ENCODE peak calls at places on chromosomes 3 and 15, in six cellular contexts. X, F, B, H, W and N are unnamed samples.

GRCh38 chr3:191320316-191320715 is 8.9 kb upstream of the CCDC50 start:
- DNase-seq in X (no peak), F (no peak), B (no peak), H (no peak), W (no peak), N (no peak)

GRCh38 chr3:138845771-138846173 is 11.0 kb upstream of the PIK3CB start:
- DNase-seq in X (no peak), F (no peak), B (no peak), H (no peak), W (no peak), N (no peak)

GRCh38 chr3:197031315-197032285 is 2.0 kb upstream of the MELTF start:
- DNase-seq in X (no peak), F (no peak), B (peak; percentile 96), H (peak; percentile 84), W (no peak), N (no peak)

GRCh38 chr15:83300826-83301225 is 16.4 kb upstream of the BNC1 start:
- DNase-seq in X (no peak), F (no peak), B (peak; percentile 38), H (no peak), W (no peak), N (no peak)

GRCh38 chr15:70189826-70190225 is 92.1 kb upstream of the TLE3 start:
- DNase-seq in X (no peak), F (no peak), B (no peak), H (no peak), W (no peak), N (no peak)

GRCh38 chr3:140416686-140417085 is 261.2 kb upstream of the TRIM42 start:
- DNase-seq in X (no peak), F (no peak), B (no peak), H (no peak), W (no peak), N (no peak)

GRCh38 chr3:184785106-184785505 is 26.9 kb upstream of the VPS8 start:
- DNase-seq in X (no peak), F (no peak), B (no peak), H (no peak), W (no peak), N (no peak)

GRCh38 chr15:35471024-35471423 is 74.9 kb downstream of the DPH6 start:
- DNase-seq in X (no peak), F (no peak), B (no peak), H (no peak), W (no peak), N (no peak)

GRCh38 chr15:33243393-33243792 is 48.9 kb upstream of the FMN1 start:
- DNase-seq in X (no peak), F (no peak), B (peak; percentile 41), H (no peak), W (no peak), N (no peak)

GRCh38 chr3:99753268-99753975 is 64.2 kb upstream of the CMSS1 start:
- DNase-seq in X (peak; percentile 67), F (no peak), B (peak; percentile 62), H (peak; percentile 34), W (peak; percentile 64), N (no peak)

GRCh38 chr3:68878322-68878721 is 54.0 kb downstream of the TAFA4 start:
- DNase-seq in X (peak; percentile 15), F (no peak), B (peak; percentile 33), H (no peak), W (no peak), N (no peak)

GRCh38 chr3:12797124-12797891 is 828 bp downstream of the CAND2 start:
- DNase-seq in X (no peak), F (no peak), B (no peak), H (no peak), W (no peak), N (no peak)

GRCh38 chr3:106277731-106278130 is 408.9 kb upstream of the CBLB start:
- DNase-seq in X (no peak), F (no peak), B (peak; percentile 48), H (no peak), W (no peak), N (no peak)

GRCh38 chr15:67456677-67457529 is 64.0 kb upstream of the C15orf61 start:
- DNase-seq in X (peak; percentile 73), F (peak; percentile 91), B (peak; percentile 64), H (peak; percentile 87), W (peak; percentile 40), N (peak; percentile 90)

GRCh38 chr3:48428088-48428862 is 1.6 kb downstream of the PLXNB1 start:
- DNase-seq in X (no peak), F (peak; percentile 70), B (peak; percentile 81), H (no peak), W (peak; percentile 14), N (no peak)

GRCh38 chr3:69194431-69195183 is 72.2 kb upstream of the LMOD3 start:
- DNase-seq in X (no peak), F (no peak), B (no peak), H (no peak), W (no peak), N (no peak)

GRCh38 chr3:34213481-34213880 is 415.1 kb downstream of the PDCD6IP start:
- DNase-seq in X (no peak), F (no peak), B (no peak), H (no peak), W (peak; percentile 28), N (no peak)

GRCh38 chr15:48393650-48394049 is 62.4 kb downstream of the DUT start:
- DNase-seq in X (no peak), F (no peak), B (no peak), H (no peak), W (no peak), N (no peak)

GRCh38 chr3:4963669-4964589 is 15.3 kb upstream of the BHLHE40 start:
- DNase-seq in X (no peak), F (no peak), B (no peak), H (no peak), W (no peak), N (no peak)

GRCh38 chr3:149554826-149555225 is 80.3 kb downstream of the TM4SF4 start:
- DNase-seq in X (no peak), F (no peak), B (peak; percentile 49), H (no peak), W (no peak), N (no peak)

GRCh38 chr3:97269202-97269601 is 454.8 kb downstream of the EPHA6 start:
- DNase-seq in X (no peak), F (no peak), B (no peak), H (no peak), W (no peak), N (no peak)

GRCh38 chr3:132912416-132912753 is 125.8 kb upstream of the TMEM108 start:
- DNase-seq in X (no peak), F (no peak), B (no peak), H (peak; percentile 18), W (no peak), N (no peak)

GRCh38 chr3:73350988-73351387 is 273.8 kb downstream of the PDZRN3 start:
- DNase-seq in X (no peak), F (no peak), B (no peak), H (no peak), W (no peak), N (no peak)